ENCODE peak calls at places on chromosomes 3 and 15, in six cellular contexts. K is iPS DF 6.9; E is effector memory CD4-positive, alpha-beta T cell; Q is uterus; C is SJSA1; P is lower lobe of right lung. M is an unnamed sample. For H3K4me1, the result is how much of the 10 kb centered on the place peaks cover.

GRCh38 chr3:41418961-41419691 is 219.8 kb downstream of the CTNNB1 start:
- DNase-seq in K (no peak), E (no peak), Q (no peak), C (peak), P (no peak), M (no peak)

GRCh38 chr3:150348500-150348899 is 59.6 kb upstream of the TSC22D2 start:
- DNase-seq in K (no peak), E (no peak), Q (peak), C (peak), P (no peak), M (no peak)

GRCh38 chr3:160162440-160162839 is 62.8 kb upstream of the C3orf80 start:
- DNase-seq in K (peak), E (no peak), Q (no peak), C (no peak), P (no peak), M (no peak)

GRCh38 chr3:104825116-104825515 is 541.6 kb upstream of the ALCAM start:
- DNase-seq in K (peak), E (no peak), Q (no peak), C (no peak), P (no peak), M (no peak)

GRCh38 chr3:42755681-42756578 is 17.1 kb downstream of the CCDC13 start:
- DNase-seq in K (no peak), E (no peak), Q (no peak), C (peak), P (no peak), M (peak)

GRCh38 chr15:95912280-95912625 is 418.2 kb upstream of the NR2F2 start:
- DNase-seq in K (no peak), E (no peak), Q (no peak), C (no peak), P (no peak), M (no peak)

GRCh38 chr3:112846764-112847163 is at the start of gene CD200R1L:
- DNase-seq in K (no peak), E (no peak), Q (no peak), C (no peak), P (no peak), M (no peak)

GRCh38 chr15:33007295-33007855 is 187.1 kb downstream of the FMN1 start:
- DNase-seq in K (peak), E (no peak), Q (no peak), C (peak), P (no peak), M (no peak)

GRCh38 chr3:190617185-190617584 is 103.3 kb downstream of the IL1RAP start:
- DNase-seq in K (no peak), E (no peak), Q (no peak), C (no peak), P (peak), M (no peak)

GRCh38 chr15:36882487-36883108 is 217.8 kb downstream of the MEIS2 start:
- DNase-seq in K (no peak), E (no peak), Q (no peak), C (no peak), P (no peak), M (no peak)

GRCh38 chr3:56795807-56796185 is 6.0 kb downstream of the ARHGEF3 start:
- DNase-seq in K (no peak), E (no peak), Q (no peak), C (no peak), P (peak), M (no peak)

GRCh38 chr3:37712918-37713819 is 148.5 kb upstream of the CTDSPL start:
- DNase-seq in K (no peak), E (no peak), Q (peak), C (peak), P (no peak), M (no peak)

GRCh38 chr3:157073810-157074209 is 86.1 kb downstream of the CCNL1 start:
- DNase-seq in K (no peak), E (no peak), Q (no peak), C (no peak), P (no peak), M (no peak)

GRCh38 chr3:182746959-182747358 is 46.3 kb upstream of the ATP11B start:
- DNase-seq in K (no peak), E (no peak), Q (no peak), C (no peak), P (no peak), M (no peak)
- H3K27ac ChIP-seq in K (no peak), E (no peak), Q (no peak), C (no peak), P (no peak), M (no peak)

GRCh38 chr3:55723653-55724406 is 236.7 kb upstream of the WNT5A start:
- DNase-seq in K (no peak), E (no peak), Q (no peak), C (no peak), P (no peak), M (no peak)
- H3K4me1 ChIP-seq in K (under half), E (under half), Q (under half), C (under half), P (under half), M (under half)

GRCh38 chr3:125294414-125294813 is 80.7 kb downstream of the ZNF148 start:
- DNase-seq in K (no peak), E (no peak), Q (no peak), C (no peak), P (no peak), M (no peak)

GRCh38 chr3:125289429-125289828 is 76.9 kb upstream of the SLC12A8 start:
- DNase-seq in K (no peak), E (no peak), Q (no peak), C (no peak), P (no peak), M (no peak)

GRCh38 chr3:125287248-125287647 is 74.7 kb upstream of the SLC12A8 start:
- DNase-seq in K (no peak), E (no peak), Q (no peak), C (no peak), P (no peak), M (no peak)

DNA sequence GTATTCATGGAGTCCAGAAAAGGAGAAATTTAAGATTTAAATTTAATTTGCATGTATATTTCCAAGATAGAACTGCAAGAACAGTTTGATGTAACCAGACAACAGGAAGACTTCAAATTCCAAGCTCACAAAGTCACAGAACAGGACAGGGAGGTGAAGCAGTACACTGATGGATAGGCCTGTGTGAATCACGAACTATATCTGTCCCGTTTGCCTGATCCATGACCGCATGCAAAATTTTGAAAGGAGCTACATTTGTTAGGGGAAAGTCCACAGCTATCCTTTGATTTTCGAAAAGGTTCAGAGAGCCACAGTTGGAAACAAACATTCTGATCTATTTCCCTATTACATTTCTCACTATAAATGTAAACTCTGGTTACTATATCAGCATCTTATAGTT is 79.5 kb upstream of the SLC12A8 start:
- DNase-seq in K (no peak), E (no peak), Q (no peak), C (no peak), P (no peak), M (no peak)
- H3K27ac ChIP-seq in K (no peak), E (no peak), Q (no peak), C (no peak), P (no peak), M (no peak)

DNA sequence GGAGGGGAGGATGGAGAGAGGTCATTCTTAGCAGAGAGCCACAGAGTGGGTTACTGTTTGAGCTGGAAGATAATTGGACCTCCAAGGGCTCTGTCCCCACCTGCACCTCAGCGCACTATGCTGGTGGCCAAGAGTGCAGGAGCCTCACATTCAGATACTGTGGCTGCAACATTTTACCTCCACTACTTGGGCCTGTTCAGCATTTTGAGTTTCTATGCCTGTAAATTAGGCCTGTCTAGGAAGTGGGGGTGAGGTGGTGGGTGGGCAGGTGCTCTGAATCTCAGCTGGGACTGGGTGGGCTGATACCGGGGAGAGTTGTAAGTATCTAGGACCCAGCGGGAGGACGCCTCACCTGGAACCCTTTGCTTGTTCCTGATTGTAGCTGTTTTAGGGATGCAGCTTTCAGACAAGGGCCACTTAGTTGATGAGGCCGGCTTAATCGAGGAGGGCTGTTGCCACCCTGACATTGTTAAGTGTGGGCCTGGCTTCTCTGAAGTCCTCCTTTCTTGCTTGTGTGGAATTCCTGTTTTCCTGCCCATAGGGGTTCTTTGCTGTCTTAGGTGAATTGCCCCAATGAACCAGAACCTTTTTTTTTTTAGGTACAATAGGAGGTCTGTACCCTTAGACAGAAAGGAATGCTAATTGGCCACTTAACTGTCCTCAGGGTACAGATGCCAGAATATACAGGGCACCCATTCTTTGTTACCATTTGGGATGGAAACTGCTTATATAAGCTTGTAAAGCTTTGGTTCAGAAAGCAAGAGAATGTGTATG is 83.9 kb downstream of the SMAD3 start:
- DNase-seq in K (no peak), E (no peak), Q (no peak), C (no peak), P (no peak), M (no peak)
- H3K4me1 ChIP-seq in K (under half), E (half or more), Q (under half), C (half or more), P (half or more), M (half or more)

DNA sequence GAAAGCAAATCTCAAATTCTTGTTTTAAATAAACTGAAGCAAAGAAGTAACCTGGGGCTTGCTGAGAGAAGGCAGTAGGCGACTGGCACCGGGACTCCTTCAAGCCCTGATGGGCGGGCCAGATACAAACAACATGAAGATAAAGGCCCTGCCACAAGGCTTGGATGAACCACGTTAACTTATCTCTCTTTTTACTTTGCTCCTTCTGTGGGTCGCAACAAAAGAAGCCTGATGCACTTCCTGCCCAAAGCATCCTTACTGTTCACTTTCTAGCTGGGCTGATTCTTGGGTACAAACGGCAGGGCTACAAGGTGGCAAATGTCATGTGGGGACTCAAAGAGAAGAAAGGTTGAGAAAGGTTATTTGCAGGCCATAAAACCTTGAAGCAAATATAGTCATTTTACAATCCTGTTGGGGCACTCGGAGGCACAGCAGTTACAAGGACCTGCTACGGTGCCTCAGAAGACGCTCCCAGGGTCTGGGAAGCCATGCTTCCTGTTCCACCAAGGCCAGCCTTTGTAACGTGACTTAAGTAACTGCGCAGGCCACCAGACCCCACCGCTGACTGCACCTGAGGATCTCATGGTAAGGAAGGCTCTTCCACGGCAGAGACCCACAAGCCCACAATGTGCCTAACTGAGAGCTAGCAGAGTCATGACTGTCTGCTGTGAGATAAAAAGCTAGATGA is 71.1 kb downstream of the CHSY1 start:
- DNase-seq in K (no peak), E (no peak), Q (no peak), C (no peak), P (no peak), M (no peak)
- H3K27ac ChIP-seq in K (no peak), E (no peak), Q (no peak), C (peak), P (no peak), M (peak)

GRCh38 chr3:197858133-197858532 is 67.1 kb downstream of the LRCH3 start:
- DNase-seq in K (no peak), E (no peak), Q (no peak), C (no peak), P (no peak), M (no peak)

GRCh38 chr3:197858598-197858997 is 67.5 kb downstream of the LRCH3 start:
- DNase-seq in K (no peak), E (no peak), Q (no peak), C (no peak), P (no peak), M (no peak)

GRCh38 chr3:197856199-197856816 is 65.3 kb downstream of the LRCH3 start:
- DNase-seq in K (no peak), E (no peak), Q (no peak), C (no peak), P (no peak), M (no peak)

DNA sequence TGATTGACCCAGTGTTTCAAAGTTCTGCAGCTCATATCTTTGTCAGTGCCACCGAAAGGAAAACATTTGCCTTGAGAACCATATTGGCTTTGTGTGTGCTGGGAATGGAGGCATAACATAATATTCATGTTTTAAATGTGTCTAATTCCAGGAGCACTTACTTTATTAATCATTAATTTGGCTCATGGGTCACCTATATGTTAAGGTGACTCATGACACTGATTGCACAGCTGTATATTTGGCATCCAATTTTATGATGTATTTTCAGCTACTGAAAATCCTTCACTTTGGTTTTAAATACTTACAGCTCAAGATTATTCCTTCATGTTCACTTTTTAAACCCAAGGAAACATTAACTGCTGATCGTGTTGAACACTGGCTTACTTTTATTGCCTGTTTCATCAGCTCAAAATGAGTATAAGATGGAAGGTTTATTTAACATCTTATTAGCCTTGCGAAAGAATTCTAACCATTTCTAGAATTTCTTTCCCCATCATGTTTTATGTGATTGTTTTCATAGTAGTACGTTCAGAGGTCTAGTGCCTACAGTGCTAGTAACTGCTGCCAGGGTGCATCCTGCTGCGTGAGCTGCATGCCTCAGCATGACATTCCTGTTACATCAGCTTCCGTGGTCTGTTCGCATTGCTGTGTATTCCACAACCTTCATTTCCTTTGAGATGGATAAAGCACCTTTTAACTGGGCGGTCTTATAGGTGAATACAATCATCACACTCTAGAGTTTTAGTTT is 63.7 kb downstream of the LRCH3 start:
- DNase-seq in K (peak), E (no peak), Q (no peak), C (peak), P (no peak), M (peak)
- H3K4me1 ChIP-seq in K (under half), E (under half), Q (under half), C (under half), P (under half), M (under half)

DNA sequence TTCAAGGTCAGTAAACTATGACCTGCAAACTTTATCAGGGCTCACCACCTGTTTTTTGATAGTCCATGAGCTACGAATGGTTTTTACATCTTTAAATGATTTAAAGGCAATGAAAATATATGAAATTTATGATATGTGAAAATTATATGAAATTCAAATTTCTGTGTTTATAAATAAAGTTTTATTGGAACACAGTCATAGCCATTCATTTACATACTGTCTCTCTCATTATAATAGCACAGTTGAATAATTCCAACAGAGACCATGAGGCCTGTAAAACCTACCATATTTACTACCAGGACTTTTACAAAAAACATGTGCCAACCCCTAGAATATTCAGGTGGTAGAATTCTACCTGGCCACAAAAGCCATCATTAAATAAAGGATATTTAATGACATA is 64.0 kb upstream of the XXYLT1 start:
- DNase-seq in K (no peak), E (no peak), Q (no peak), C (no peak), P (no peak), M (no peak)
- H3K27ac ChIP-seq in K (no peak), E (no peak), Q (no peak), C (no peak), P (no peak), M (no peak)

GRCh38 chr15:72483279-72483678 is 9.1 kb downstream of the ARIH1 start:
- DNase-seq in K (no peak), E (no peak), Q (no peak), C (no peak), P (no peak), M (no peak)
- H3K4me1 ChIP-seq in K (under half), E (under half), Q (under half), C (under half), P (half or more), M (under half)

M was measured in RWPE2.